ENCODE peak calls at places on chromosomes 4 and X, in eight cellular contexts. R, P, V, H, K, W, I and Q are unnamed samples.

GRCh38 chrX:38347136-38347535 is 5.3 kb upstream of the OTC start:
- DNase-seq in R (no peak), P (peak), V (peak), H (peak), K (no peak), W (no peak), I (no peak), Q (peak)

GRCh38 chr4:2305766-2306501 is 44.0 kb upstream of the MXD4 start:
- DNase-seq in R (no peak), P (no peak), V (no peak), H (no peak), K (no peak), W (no peak), I (no peak), Q (peak)

GRCh38 chr4:73440653-73441052 is 4.6 kb downstream of the AFP start:
- DNase-seq in R (no peak), P (no peak), V (no peak), H (no peak), K (no peak), W (no peak), I (no peak), Q (no peak)

GRCh38 chrX:115592997-115593734 is 32.2 kb downstream of the PLS3 start:
- DNase-seq in R (no peak), P (peak), V (peak), H (peak), K (no peak), W (no peak), I (no peak), Q (peak)

GRCh38 chr4:56086561-56086960 is 137.8 kb downstream of the CEP135 start:
- DNase-seq in R (no peak), P (no peak), V (no peak), H (no peak), K (no peak), W (no peak), I (no peak), Q (no peak)

GRCh38 chrX:43836435-43837184 is 45.6 kb downstream of the MAOB start:
- DNase-seq in R (peak), P (peak), V (peak), H (peak), K (no peak), W (no peak), I (no peak), Q (peak)

GRCh38 chr4:80043534-80043933 is 29.5 kb downstream of the ANTXR2 start:
- DNase-seq in R (no peak), P (peak), V (no peak), H (peak), K (peak), W (no peak), I (no peak), Q (peak)

GRCh38 chr4:130110189-130110588 is 1014.2 kb downstream of the C4orf33 start:
- DNase-seq in R (no peak), P (no peak), V (no peak), H (no peak), K (no peak), W (no peak), I (no peak), Q (no peak)

GRCh38 chrX:19986531-19986930 is 4.3 kb downstream of the BCLAF3 start:
- DNase-seq in R (no peak), P (no peak), V (no peak), H (no peak), K (no peak), W (no peak), I (no peak), Q (no peak)

GRCh38 chrX:8879750-8880149 is 78.6 kb upstream of the FAM9A start:
- DNase-seq in R (peak), P (no peak), V (peak), H (no peak), K (no peak), W (no peak), I (peak), Q (peak)

GRCh38 chrX:122567911-122568310 is 616.2 kb upstream of the GRIA3 start:
- DNase-seq in R (no peak), P (peak), V (peak), H (no peak), K (no peak), W (no peak), I (no peak), Q (no peak)

GRCh38 chr4:93835929-93836328 is 7.4 kb downstream of the ATOH1 start:
- DNase-seq in R (no peak), P (no peak), V (no peak), H (no peak), K (no peak), W (no peak), I (no peak), Q (no peak)

GRCh38 chrX:16958356-16958755 is 11.9 kb downstream of the REPS2 start:
- DNase-seq in R (no peak), P (no peak), V (no peak), H (no peak), K (no peak), W (no peak), I (no peak), Q (no peak)

GRCh38 chr4:98430708-98431403 is 169.7 kb downstream of the RAP1GDS1 start:
- DNase-seq in R (no peak), P (peak), V (peak), H (peak), K (no peak), W (no peak), I (no peak), Q (peak)

GRCh38 chr4:52606040-52606439 is 53.1 kb downstream of the USP46 start:
- DNase-seq in R (no peak), P (no peak), V (no peak), H (no peak), K (no peak), W (no peak), I (no peak), Q (no peak)

GRCh38 chr4:31620476-31620875 is 900.3 kb downstream of the PCDH7 start:
- DNase-seq in R (no peak), P (peak), V (peak), H (peak), K (no peak), W (no peak), I (no peak), Q (peak)

GRCh38 chrX:78105944-78106650 is 2.0 kb downstream of the PGK1 start:
- DNase-seq in R (peak), P (peak), V (no peak), H (no peak), K (no peak), W (no peak), I (no peak), Q (no peak)

GRCh38 chrX:11665144-11666040 is at the start of gene ARHGAP6:
- DNase-seq in R (no peak), P (peak), V (peak), H (peak), K (peak), W (peak), I (no peak), Q (peak)

GRCh38 chrX:23902419-23902818 is 5.3 kb downstream of the APOO start:
- DNase-seq in R (peak), P (peak), V (peak), H (peak), K (no peak), W (no peak), I (no peak), Q (peak)

GRCh38 chr4:94974773-94975172 is 217.0 kb downstream of the BMPR1B start:
- DNase-seq in R (no peak), P (peak), V (peak), H (peak), K (no peak), W (no peak), I (no peak), Q (peak)

GRCh38 chrX:102832661-102833060 is 104.4 kb upstream of the RAB40AL start:
- DNase-seq in R (no peak), P (peak), V (peak), H (peak), K (no peak), W (no peak), I (no peak), Q (peak)

GRCh38 chr4:55545133-55545532 is 1.6 kb downstream of the CLOCK start:
- DNase-seq in R (peak), P (peak), V (peak), H (peak), K (no peak), W (no peak), I (no peak), Q (peak)

GRCh38 chr4:3514806-3515421 is 17.3 kb downstream of the LRPAP1 start:
- DNase-seq in R (no peak), P (no peak), V (no peak), H (no peak), K (peak), W (no peak), I (no peak), Q (no peak)

GRCh38 chr4:37758226-37758625 is 68.3 kb upstream of the PGM2 start:
- DNase-seq in R (no peak), P (peak), V (peak), H (peak), K (no peak), W (peak), I (no peak), Q (peak)

GRCh38 chr4:89904524-89904923 is 9.9 kb downstream of the MMRN1 start:
- DNase-seq in R (no peak), P (no peak), V (no peak), H (no peak), K (no peak), W (no peak), I (no peak), Q (no peak)

GRCh38 chr4:42330291-42330690 is 67.0 kb upstream of the SHISA3 start:
- DNase-seq in R (no peak), P (no peak), V (no peak), H (no peak), K (no peak), W (no peak), I (no peak), Q (no peak)

GRCh38 chr4:53113433-53114215 is 251.5 kb downstream of the RASL11B start:
- DNase-seq in R (no peak), P (no peak), V (peak), H (no peak), K (no peak), W (no peak), I (no peak), Q (no peak)

GRCh38 chrX:39866229-39866628 is 231.5 kb downstream of the BCOR start:
- DNase-seq in R (no peak), P (no peak), V (no peak), H (no peak), K (no peak), W (no peak), I (no peak), Q (no peak)

GRCh38 chrX:119399772-119400101 is 601 bp downstream of the SLC25A43 start:
- DNase-seq in R (no peak), P (peak), V (peak), H (peak), K (no peak), W (no peak), I (no peak), Q (peak)

GRCh38 chrX:2584216-2584615 is 83.4 kb upstream of the DHRSX start:
- DNase-seq in R (no peak), P (no peak), V (no peak), H (no peak), K (no peak), W (no peak), I (no peak), Q (no peak)

GRCh38 chr4:122152699-122153328 is 683 bp downstream of the BLTP1 start:
- DNase-seq in R (no peak), P (peak), V (peak), H (peak), K (peak), W (peak), I (no peak), Q (peak)

GRCh38 chr4:3747582-3747906 is 18.6 kb upstream of the ADRA2C start:
- DNase-seq in R (no peak), P (no peak), V (no peak), H (no peak), K (no peak), W (no peak), I (no peak), Q (no peak)

GRCh38 chr4:72376901-72377300 is 192.1 kb downstream of the ADAMTS3 start:
- DNase-seq in R (no peak), P (no peak), V (no peak), H (no peak), K (no peak), W (no peak), I (no peak), Q (no peak)

GRCh38 chrX:136176399-136176825 is 29.1 kb downstream of the FHL1 start:
- DNase-seq in R (no peak), P (peak), V (peak), H (peak), K (no peak), W (no peak), I (no peak), Q (peak)

GRCh38 chr4:153987291-153987690 is 198.4 kb upstream of the SFRP2 start:
- DNase-seq in R (no peak), P (peak), V (peak), H (peak), K (no peak), W (no peak), I (no peak), Q (peak)

GRCh38 chrX:38008658-38009057 is 2.3 kb downstream of the SYTL5 start:
- DNase-seq in R (no peak), P (no peak), V (no peak), H (no peak), K (no peak), W (no peak), I (no peak), Q (no peak)

GRCh38 chrX:51694254-51694653 is 11.6 kb upstream of the CENPVL2 start:
- DNase-seq in R (no peak), P (no peak), V (no peak), H (no peak), K (no peak), W (peak), I (no peak), Q (no peak)

GRCh38 chr4:54547299-54548097 is 110.3 kb upstream of the KIT start:
- DNase-seq in R (no peak), P (no peak), V (no peak), H (no peak), K (no peak), W (no peak), I (no peak), Q (no peak)

DNA sequence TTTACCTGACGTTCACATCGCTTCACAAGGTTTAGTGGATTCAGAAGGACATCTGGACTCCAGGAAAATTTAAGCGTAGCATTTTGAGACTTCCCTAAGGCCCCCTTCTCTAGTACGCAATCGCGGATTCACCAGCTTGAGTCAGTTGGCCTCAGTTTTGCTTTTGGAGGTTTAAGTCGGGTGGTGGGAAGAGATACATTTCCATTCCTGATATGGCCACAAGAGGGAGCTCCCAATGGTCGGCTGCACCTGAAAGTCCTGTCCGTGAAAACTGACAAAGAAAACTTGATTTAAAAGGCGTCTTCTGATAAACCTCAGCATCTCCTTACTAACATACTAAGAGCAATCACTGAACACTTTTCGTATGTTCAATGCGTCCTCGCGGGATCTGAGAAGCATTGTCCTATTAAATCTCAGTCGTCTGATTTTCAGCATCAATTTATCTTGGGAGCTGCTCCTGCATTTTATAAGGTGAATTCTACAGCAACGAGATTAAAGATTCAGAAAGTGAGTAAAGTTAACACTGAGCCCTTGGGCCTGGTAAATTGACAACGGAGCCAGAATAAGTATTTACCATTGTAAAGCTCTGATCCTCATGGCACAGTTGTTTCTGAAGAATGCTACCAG is 50.6 kb downstream of the LGI2 start:
- DNase-seq in R (peak), P (peak), V (peak), H (peak), K (no peak), W (no peak), I (peak), Q (peak)
- H3K4me3 ChIP-seq in R (no peak), P (no peak), V (peak), H (no peak), K (peak), W (peak), I (no peak), Q (no peak)

DNA sequence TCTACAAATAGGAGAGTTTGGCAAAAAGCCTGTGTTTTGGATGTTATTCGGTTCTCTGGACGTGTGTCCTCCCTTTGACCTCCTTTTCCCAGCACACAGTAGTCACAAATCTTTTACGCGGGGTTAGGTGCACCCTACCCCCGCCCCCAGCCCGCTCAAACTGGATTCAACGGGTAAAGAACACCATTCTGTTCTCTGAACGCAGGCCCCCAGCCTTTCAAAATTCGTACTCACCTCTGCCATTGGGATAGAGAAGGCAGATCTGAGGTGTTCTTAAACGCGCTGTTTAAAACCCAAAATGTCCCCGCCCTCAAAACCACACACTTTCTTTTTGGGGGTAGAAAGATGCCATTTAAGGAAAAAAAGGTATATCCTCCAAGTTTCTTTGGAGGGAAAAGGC is 2.7 kb downstream of the LEF1 start:
- DNase-seq in R (no peak), P (no peak), V (no peak), H (no peak), K (no peak), W (no peak), I (no peak), Q (no peak)
- H3K4me3 ChIP-seq in R (peak), P (no peak), V (peak), H (peak), K (peak), W (peak), I (no peak), Q (no peak)

GRCh38 chr4:132827522-132827921 is 321.6 kb upstream of the PCDH10 start:
- DNase-seq in R (no peak), P (no peak), V (no peak), H (no peak), K (no peak), W (no peak), I (no peak), Q (no peak)

GRCh38 chr4:132824721-132825120 is 324.4 kb upstream of the PCDH10 start:
- DNase-seq in R (no peak), P (no peak), V (no peak), H (no peak), K (no peak), W (no peak), I (no peak), Q (no peak)
- H3K4me3 ChIP-seq in R (no peak), P (no peak), V (no peak), H (no peak), K (no peak), W (no peak), I (no peak), Q (no peak)

GRCh38 chr4:189613202-189613601 is 327.5 kb upstream of the FRG1 start:
- DNase-seq in R (no peak), P (no peak), V (no peak), H (no peak), K (no peak), W (no peak), I (no peak), Q (no peak)

DNA sequence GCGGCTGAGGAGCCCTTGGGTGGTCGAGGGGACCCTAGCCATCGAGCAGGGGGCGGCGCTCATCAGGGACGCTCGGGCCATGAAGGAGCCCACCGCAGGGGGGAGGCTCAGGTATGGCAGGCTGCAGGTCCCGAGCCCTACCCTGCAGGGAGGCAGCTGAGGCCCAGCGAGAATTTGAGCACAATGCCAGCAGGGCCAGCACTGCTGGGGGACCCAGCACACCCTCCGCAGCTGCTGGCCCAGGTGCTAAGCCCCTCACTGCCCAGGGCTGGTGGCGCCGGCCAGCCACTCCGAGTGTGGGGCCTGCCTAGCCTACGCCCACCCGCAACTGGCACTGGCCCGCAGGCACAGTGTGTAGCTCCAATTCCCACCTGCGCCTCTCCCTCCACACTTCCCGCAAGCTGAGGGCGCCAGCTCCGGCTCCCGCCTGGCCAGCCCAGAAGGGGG is 325.4 kb upstream of the FRG1 start:
- DNase-seq in R (no peak), P (no peak), V (no peak), H (no peak), K (no peak), W (no peak), I (no peak), Q (no peak)
- H3K4me3 ChIP-seq in R (no peak), P (no peak), V (no peak), H (no peak), K (no peak), W (no peak), I (no peak), Q (no peak)

GRCh38 chr4:5836943-5837342 is 55.9 kb downstream of the CRMP1 start:
- DNase-seq in R (no peak), P (no peak), V (no peak), H (no peak), K (no peak), W (no peak), I (no peak), Q (no peak)
- H3K4me3 ChIP-seq in R (no peak), P (no peak), V (no peak), H (no peak), K (no peak), W (no peak), I (no peak), Q (no peak)

GRCh38 chrX:154515803-154516654 is at the start of gene FAM3A:
- DNase-seq in R (peak), P (peak), V (peak), H (peak), K (peak), W (peak), I (no peak), Q (peak)

GRCh38 chrX:154516655-154517100 is 646 bp upstream of the FAM3A start:
- DNase-seq in R (no peak), P (peak), V (peak), H (peak), K (no peak), W (no peak), I (no peak), Q (peak)

GRCh38 chrX:154519389-154519788 is 3.4 kb upstream of the FAM3A start:
- DNase-seq in R (no peak), P (no peak), V (no peak), H (no peak), K (no peak), W (no peak), I (no peak), Q (no peak)

GRCh38 chrX:154513662-154514204 is 2.3 kb downstream of the FAM3A start:
- DNase-seq in R (no peak), P (no peak), V (no peak), H (no peak), K (no peak), W (no peak), I (no peak), Q (no peak)

GRCh38 chrX:154517101-154517781 is 1.2 kb upstream of the FAM3A start:
- DNase-seq in R (no peak), P (no peak), V (no peak), H (no peak), K (no peak), W (no peak), I (no peak), Q (peak)
- H3K4me3 ChIP-seq in R (peak), P (no peak), V (no peak), H (no peak), K (peak), W (peak), I (no peak), Q (no peak)